ENCODE peak calls at places on chromosomes 3 and 15, in nine cellular contexts. C is stomach, U is GM23248, E is HCT116, Y is endothelial cell of umbilical vein, V is GM06990, O is Peyer's patch, G is sigmoid colon, F is IMR-90. K is an unnamed sample. For H3K36me3, the result is how much of the 10 kb centered on the place peaks cover.

GRCh38 chr3:183298708-183299153 is 45.7 kb downstream of the B3GNT5 start:
- DNase-seq in C (no peak), U (peak), E (no peak), Y (no peak), V (no peak), O (no peak), G (peak), F (peak), K (no peak)

GRCh38 chr3:172256101-172256687 is 192.1 kb downstream of the GHSR start:
- DNase-seq in C (no peak), U (peak), E (no peak), Y (no peak), V (no peak), O (no peak), G (peak), F (peak), K (no peak)

GRCh38 chr3:69879051-69879450 is 120.5 kb upstream of the SAMMSON start:
- DNase-seq in C (no peak), U (no peak), E (no peak), Y (no peak), V (no peak), O (no peak), G (no peak), F (no peak), K (no peak)

GRCh38 chr3:101036213-101036618 is 43.0 kb upstream of the ABI3BP start:
- DNase-seq in C (no peak), U (peak), E (peak), Y (peak), V (no peak), O (no peak), G (no peak), F (peak), K (no peak)

GRCh38 chr3:96813134-96813819 is 1.1 kb upstream of the EPHA6 start:
- DNase-seq in C (peak), U (peak), E (no peak), Y (peak), V (peak), O (no peak), G (peak), F (peak), K (peak)

GRCh38 chr15:77013786-77014136 is 18.8 kb downstream of the PSTPIP1 start:
- DNase-seq in C (peak), U (no peak), E (peak), Y (no peak), V (peak), O (peak), G (no peak), F (no peak), K (peak)

GRCh38 chr3:139948898-139949297 is 13.9 kb downstream of the CLSTN2 start:
- DNase-seq in C (no peak), U (no peak), E (no peak), Y (no peak), V (no peak), O (no peak), G (no peak), F (no peak), K (no peak)

GRCh38 chr15:62250978-62251377 is 85.9 kb upstream of the C2CD4B start:
- DNase-seq in C (no peak), U (no peak), E (no peak), Y (no peak), V (no peak), O (no peak), G (no peak), F (no peak), K (no peak)

GRCh38 chr15:42215854-42216829 is 8.0 kb upstream of the VPS39 start:
- DNase-seq in C (no peak), U (peak), E (no peak), Y (peak), V (no peak), O (no peak), G (no peak), F (no peak), K (no peak)

GRCh38 chr3:137165117-137165806 is 207.5 kb downstream of the IL20RB start:
- DNase-seq in C (no peak), U (peak), E (no peak), Y (no peak), V (no peak), O (no peak), G (no peak), F (peak), K (no peak)

GRCh38 chr15:91967935-91968605 is 114.6 kb downstream of the SLCO3A1 start:
- DNase-seq in C (no peak), U (peak), E (no peak), Y (no peak), V (no peak), O (no peak), G (no peak), F (peak), K (no peak)

GRCh38 chr3:111069974-111070751 is 1.5 kb upstream of the NECTIN3 start:
- DNase-seq in C (no peak), U (peak), E (no peak), Y (no peak), V (no peak), O (no peak), G (no peak), F (peak), K (no peak)

GRCh38 chr3:52435246-52436101 is 9.4 kb downstream of the SEMA3G start:
- DNase-seq in C (no peak), U (no peak), E (no peak), Y (no peak), V (no peak), O (no peak), G (peak), F (no peak), K (no peak)

GRCh38 chr3:117184574-117184973 is 475.0 kb downstream of the TUSC7 start:
- DNase-seq in C (no peak), U (peak), E (no peak), Y (peak), V (no peak), O (no peak), G (no peak), F (peak), K (no peak)

GRCh38 chr15:41957021-41957897 is 15.1 kb downstream of the EHD4 start:
- DNase-seq in C (no peak), U (no peak), E (no peak), Y (peak), V (peak), O (no peak), G (no peak), F (peak), K (no peak)

GRCh38 chr3:128012050-128012449 is 40.2 kb upstream of the SEC61A1 start:
- DNase-seq in C (no peak), U (no peak), E (no peak), Y (no peak), V (no peak), O (no peak), G (no peak), F (no peak), K (no peak)

GRCh38 chr3:65953301-65953812 is 85.4 kb downstream of the MAGI1 start:
- DNase-seq in C (peak), U (no peak), E (peak), Y (peak), V (no peak), O (no peak), G (no peak), F (no peak), K (no peak)

GRCh38 chr15:31435891-31436628 is 109.4 kb downstream of the KLF13 start:
- DNase-seq in C (no peak), U (peak), E (peak), Y (no peak), V (no peak), O (peak), G (no peak), F (no peak), K (no peak)

GRCh38 chr15:58748787-58749531 is 548 bp downstream of the ADAM10 start:
- DNase-seq in C (peak), U (peak), E (no peak), Y (peak), V (peak), O (peak), G (peak), F (no peak), K (peak)

GRCh38 chr3:127735767-127736693 is 63.3 kb downstream of the ABTB1 start:
- DNase-seq in C (no peak), U (peak), E (no peak), Y (peak), V (peak), O (peak), G (peak), F (peak), K (no peak)

GRCh38 chr15:62297933-62298332 is 132.8 kb upstream of the C2CD4B start:
- DNase-seq in C (no peak), U (no peak), E (no peak), Y (no peak), V (no peak), O (no peak), G (no peak), F (no peak), K (no peak)

GRCh38 chr3:155270485-155271342 is 22.8 kb downstream of the STRIT1 start:
- DNase-seq in C (no peak), U (peak), E (no peak), Y (no peak), V (no peak), O (no peak), G (no peak), F (no peak), K (peak)

GRCh38 chr3:126979076-126979628 is 3.8 kb upstream of the PLXNA1 start:
- DNase-seq in C (no peak), U (no peak), E (no peak), Y (no peak), V (no peak), O (no peak), G (no peak), F (no peak), K (no peak)

GRCh38 chr3:123552095-123552714 is 32.6 kb downstream of the HACD2 start:
- DNase-seq in C (no peak), U (peak), E (no peak), Y (peak), V (no peak), O (no peak), G (no peak), F (peak), K (no peak)

GRCh38 chr3:175066617-175067415 is 207.7 kb downstream of the NAALADL2 start:
- DNase-seq in C (no peak), U (no peak), E (no peak), Y (no peak), V (no peak), O (no peak), G (no peak), F (no peak), K (no peak)

GRCh38 chr3:57778499-57778898 is 22.4 kb downstream of the SLMAP start:
- DNase-seq in C (no peak), U (no peak), E (no peak), Y (no peak), V (no peak), O (no peak), G (no peak), F (peak), K (no peak)

GRCh38 chr3:195754906-195755305 is 34.1 kb downstream of the MUC20 start:
- DNase-seq in C (no peak), U (no peak), E (no peak), Y (no peak), V (no peak), O (no peak), G (no peak), F (no peak), K (no peak)

GRCh38 chr3:38119802-38120689 is 16.9 kb downstream of the ACAA1 start:
- DNase-seq in C (no peak), U (no peak), E (no peak), Y (no peak), V (no peak), O (no peak), G (peak), F (no peak), K (no peak)
- H3K36me3 ChIP-seq in C (half or more), U (under half), E (under half), Y (under half), V (under half), O (under half), G (under half), F (under half), K (under half)

GRCh38 chr3:99658274-99658673 is 19.9 kb downstream of the COL8A1 start:
- DNase-seq in C (no peak), U (no peak), E (no peak), Y (no peak), V (no peak), O (no peak), G (no peak), F (no peak), K (no peak)
- H3K36me3 ChIP-seq in C (under half), U (under half), E (under half), Y (under half), V (under half), O (under half), G (under half), F (under half), K (under half)

DNA sequence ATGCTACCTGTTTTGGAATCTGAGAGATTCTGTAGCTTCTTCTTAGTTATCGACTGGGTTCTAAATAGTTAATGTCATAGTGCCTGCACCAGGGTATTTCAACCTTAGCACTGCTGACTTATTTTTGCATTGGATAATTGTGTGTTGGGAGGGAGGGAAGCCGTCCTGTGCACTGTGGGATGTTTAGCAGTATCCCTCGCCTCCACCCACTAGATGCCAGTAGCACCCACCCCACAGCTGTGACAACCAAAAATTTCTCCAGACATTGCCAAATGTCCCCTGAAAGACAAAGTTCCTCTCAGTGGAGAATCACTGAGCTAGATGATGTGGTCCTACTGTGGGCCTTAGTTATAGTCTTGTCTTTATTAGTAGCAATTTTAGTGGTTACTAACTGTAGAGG is 88.3 kb downstream of the TGFBR2 start:
- DNase-seq in C (no peak), U (no peak), E (no peak), Y (no peak), V (no peak), O (no peak), G (no peak), F (no peak), K (no peak)
- H3K36me3 ChIP-seq in C (half or more), U (half or more), E (under half), Y (under half), V (under half), O (under half), G (under half), F (under half), K (under half)

GRCh38 chr15:75840659-75841058 is 2.6 kb upstream of the UBE2Q2 start:
- DNase-seq in C (no peak), U (peak), E (no peak), Y (peak), V (no peak), O (no peak), G (no peak), F (peak), K (no peak)
- H3K36me3 ChIP-seq in C (under half), U (under half), E (under half), Y (under half), V (under half), O (under half), G (under half), F (under half), K (under half)

DNA sequence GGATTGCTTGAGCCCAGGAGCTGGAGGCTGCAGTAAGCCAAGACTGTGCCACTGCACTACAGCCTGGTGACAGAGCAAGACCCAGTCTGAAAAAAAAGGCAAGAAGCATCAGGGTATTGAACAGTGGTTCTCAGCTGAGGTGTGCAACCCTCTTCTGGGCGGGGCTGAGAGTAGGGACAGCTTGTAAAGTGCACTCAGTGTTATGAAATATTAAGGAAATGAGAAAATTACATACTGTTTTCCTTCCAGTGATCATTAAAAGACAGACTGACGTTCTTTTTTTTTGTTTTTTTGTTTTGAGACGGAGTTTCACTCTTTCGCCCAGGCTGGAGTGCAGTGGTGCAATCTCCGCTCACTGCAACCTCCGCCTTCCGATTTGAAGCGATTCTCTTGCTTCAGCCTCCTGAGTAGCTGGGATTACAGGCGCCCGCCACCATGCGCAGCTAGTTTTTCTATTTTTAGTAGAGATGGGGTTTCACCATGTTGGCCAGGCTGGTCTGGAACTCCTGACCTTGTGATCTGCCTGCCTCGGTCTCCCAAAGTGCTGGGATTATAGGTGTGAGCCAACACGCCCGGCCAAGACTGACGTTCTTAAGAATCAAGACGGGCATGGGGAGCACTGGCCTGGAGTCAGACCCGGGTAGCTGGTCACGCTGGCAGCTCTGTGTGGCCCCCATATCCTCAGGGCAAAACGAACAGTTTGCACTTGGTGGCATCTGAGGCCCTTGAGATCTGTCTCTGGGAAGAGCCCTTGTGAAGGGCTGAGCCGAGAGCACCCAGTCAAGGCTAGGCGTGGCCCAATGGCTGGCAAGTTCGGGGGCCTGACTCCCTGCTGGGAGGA is 11.4 kb downstream of the MAN2A2 start:
- DNase-seq in C (no peak), U (no peak), E (no peak), Y (no peak), V (no peak), O (no peak), G (no peak), F (no peak), K (no peak)
- H3K36me3 ChIP-seq in C (half or more), U (under half), E (under half), Y (half or more), V (half or more), O (under half), G (half or more), F (under half), K (half or more)